ENCODE peak calls at places on chromosome X, in five cellular contexts. G is left ventricle myocardium inferior; M is astrocyte; R is CD8-positive, alpha-beta T cell; V is GM10248. T is an unnamed sample.

GRCh38 chrX:67555578-67556203 is 11.9 kb downstream of the AR start:
- DNase-seq in V (peak), G (no peak), M (no peak), R (no peak), T (no peak)

GRCh38 chrX:3286196-3286920 is 60.1 kb downstream of the MXRA5 start:
- DNase-seq in M (peak), G (no peak), V (no peak), R (no peak), T (no peak)

GRCh38 chrX:14363719-14364118 is 165.6 kb upstream of the GLRA2 start:
- DNase-seq in R (no peak), M (no peak), G (no peak), V (no peak), T (no peak)

GRCh38 chrX:88355252-88355651 is 391.8 kb upstream of the CPXCR1 start:
- DNase-seq in M (no peak), V (no peak), R (no peak), G (no peak), T (no peak)

GRCh38 chrX:66632473-66632872 is 6.4 kb downstream of the EDA2R start:
- DNase-seq in V (no peak), R (no peak), G (no peak), M (peak), T (no peak)

GRCh38 chrX:21730011-21730410 is 27.9 kb downstream of the SMPX start:
- DNase-seq in R (no peak), M (peak), V (no peak), G (no peak), T (no peak)

GRCh38 chrX:103253608-103254007 is 1.3 kb downstream of the TCEAL8 start:
- DNase-seq in M (no peak), R (no peak), G (no peak), V (no peak), T (no peak)

GRCh38 chrX:102765794-102766193 is 45.3 kb downstream of the GPRASP3 start:
- DNase-seq in V (no peak), M (peak), G (no peak), R (no peak), T (no peak)

GRCh38 chrX:41960142-41960541 is 36.8 kb upstream of the CASK start:
- DNase-seq in V (no peak), G (no peak), R (no peak), M (no peak), T (no peak)

GRCh38 chrX:82732861-82733260 is 775.2 kb upstream of the POU3F4 start:
- DNase-seq in G (no peak), V (no peak), M (no peak), R (no peak), T (no peak)

GRCh38 chrX:23752740-23753435 is 9.8 kb upstream of the ACOT9 start:
- DNase-seq in V (no peak), G (no peak), R (no peak), M (peak), T (no peak)

GRCh38 chrX:45524805-45525204 is 324.1 kb upstream of the DIPK2B start:
- DNase-seq in M (peak), V (no peak), R (no peak), G (no peak), T (no peak)

GRCh38 chrX:136220535-136220934 is 30.7 kb downstream of the MAP7D3 start:
- DNase-seq in R (no peak), M (no peak), G (no peak), V (no peak), T (no peak)

GRCh38 chrX:120839506-120839905 is 36.2 kb downstream of the CT47B1 start:
- DNase-seq in M (peak), V (no peak), G (no peak), R (no peak), T (no peak)

GRCh38 chrX:139967300-139967699 is 2.0 kb upstream of the CXorf66 start:
- DNase-seq in V (peak), G (no peak), R (no peak), M (no peak), T (peak)

GRCh38 chrX:10360121-10360520 is 203.3 kb downstream of the CLCN4 start:
- DNase-seq in R (no peak), G (peak), M (peak), V (no peak), T (no peak)

GRCh38 chrX:144275826-144276225 is 392.0 kb downstream of the UBE2NL start:
- DNase-seq in G (no peak), R (no peak), V (no peak), M (no peak), T (no peak)

GRCh38 chrX:72659726-72660125 is 54.4 kb downstream of the PHKA1 start:
- DNase-seq in M (no peak), R (no peak), V (no peak), G (no peak), T (no peak)

GRCh38 chrX:69522052-69522451 is 17.9 kb downstream of the NALF2 start:
- DNase-seq in R (no peak), G (no peak), V (no peak), M (no peak), T (no peak)

GRCh38 chrX:46325312-46325877 is 219.8 kb downstream of the ZNF674 start:
- DNase-seq in M (peak), V (no peak), G (no peak), R (no peak), T (no peak)

GRCh38 chrX:49193542-49193964 is 6.4 kb downstream of the SYP start:
- DNase-seq in M (no peak), R (no peak), V (no peak), G (no peak), T (no peak)

GRCh38 chrX:150587585-150588503 is 19.4 kb downstream of the MTM1 start:
- DNase-seq in G (no peak), M (no peak), V (no peak), R (peak), T (no peak)

GRCh38 chrX:55801811-55802210 is 84.3 kb downstream of the RRAGB start:
- DNase-seq in V (no peak), G (no peak), R (no peak), M (no peak), T (no peak)
- TF ChIP-seq CTCF in V (no peak), G (no peak), R (no peak), M (no peak), T (no peak)

GRCh38 chrX:20594985-20595384 is 328.3 kb upstream of the RPS6KA3 start:
- DNase-seq in R (no peak), V (no peak), M (peak), G (no peak), T (no peak)
- TF ChIP-seq CTCF in R (no peak), V (no peak), M (peak), G (peak), T (no peak)

GRCh38 chrX:50920132-50920531 is 9.6 kb downstream of the BMP15 start:
- DNase-seq in G (no peak), V (no peak), R (no peak), M (peak), T (no peak)
- TF ChIP-seq CTCF in G (peak), V (no peak), R (no peak), M (peak), T (no peak)

GRCh38 chrX:151825927-151826471 is 86.7 kb upstream of the MAGEA4 start:
- DNase-seq in R (no peak), M (peak), G (no peak), V (no peak), T (no peak)
- TF ChIP-seq CTCF in R (no peak), M (no peak), G (peak), V (no peak), T (no peak)

DNA sequence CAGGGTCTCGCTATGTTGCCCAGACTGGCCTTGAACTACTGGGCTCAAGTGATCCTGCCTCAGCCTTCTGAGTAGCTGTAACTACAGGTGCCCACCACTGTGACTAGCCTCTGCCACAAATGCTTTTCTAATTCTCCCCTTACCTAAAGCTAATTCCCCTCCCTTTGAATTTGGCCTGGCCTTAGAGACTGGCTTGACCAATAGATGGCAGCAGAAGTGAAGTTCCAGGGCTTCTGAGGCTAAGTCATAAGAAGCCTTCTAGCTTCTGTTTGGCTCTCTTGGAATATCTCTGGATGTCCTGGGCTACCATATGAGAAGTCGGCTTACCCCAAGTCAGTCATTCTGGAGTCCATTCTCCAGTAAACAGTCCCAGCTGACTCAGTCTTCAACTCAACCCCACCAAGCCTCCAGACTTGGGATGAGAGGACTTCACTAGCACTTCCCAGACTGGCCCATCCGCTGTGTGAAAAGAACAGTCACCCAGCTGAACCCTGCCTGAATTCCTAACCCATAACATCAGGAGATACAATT is 61.0 kb downstream of the HPRT1 start:
- DNase-seq in G (no peak), V (peak), R (no peak), M (peak), T (peak)
- TF ChIP-seq CTCF in G (peak), V (peak), R (no peak), M (peak), T (peak)

DNA sequence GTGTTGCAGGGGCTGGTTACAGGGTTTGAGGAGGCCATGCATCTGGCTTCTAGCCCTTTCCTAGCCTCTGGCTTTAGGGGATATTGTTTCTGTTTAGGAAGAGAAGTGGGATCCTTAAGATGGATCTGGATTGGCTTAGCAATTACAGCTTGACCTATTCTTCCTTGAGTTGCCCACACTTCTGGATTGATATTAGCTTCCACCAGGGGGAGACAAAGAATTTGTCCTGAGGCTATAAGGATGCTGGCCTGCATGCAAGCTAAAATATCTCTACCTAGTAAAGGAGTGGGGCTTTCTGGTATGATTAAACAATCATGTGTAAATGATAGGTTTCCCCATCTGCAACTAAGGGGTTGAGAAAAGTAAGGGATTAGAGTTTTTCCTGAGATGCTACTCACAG is 117.2 kb downstream of the TEX13C start:
- DNase-seq in G (no peak), M (no peak), R (no peak), V (no peak), T (no peak)
- TF ChIP-seq CTCF in G (peak), M (peak), R (no peak), V (peak), T (peak)

DNA sequence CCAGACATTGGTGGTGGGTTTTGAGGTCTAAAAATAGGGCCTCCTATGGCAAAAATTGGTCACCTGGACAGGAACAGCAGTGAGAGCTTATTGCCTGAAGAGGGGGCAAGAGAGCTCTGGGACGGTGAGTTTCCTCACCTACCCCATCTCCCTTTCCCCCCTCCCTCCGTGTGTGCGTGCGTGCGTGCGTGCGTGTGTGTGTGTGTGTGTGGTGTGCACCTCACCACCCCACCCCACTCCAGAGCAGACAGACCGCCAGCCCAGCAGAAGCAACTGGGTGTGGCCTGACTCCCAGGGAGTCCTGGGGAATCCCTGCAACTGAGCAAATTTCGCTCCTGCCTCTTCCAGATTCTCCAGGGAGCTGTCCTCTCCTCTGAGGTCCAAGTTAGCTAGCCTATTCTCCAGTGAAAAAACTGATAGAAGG is 44.7 kb downstream of the PRPS1 start:
- DNase-seq in R (peak), V (peak), M (peak), G (peak), T (peak)
- TF ChIP-seq CTCF in R (peak), V (peak), M (peak), G (peak), T (peak)

GRCh38 chrX:127038065-127038464 is 218.5 kb downstream of the PRR32 start:
- DNase-seq in V (no peak), M (no peak), R (no peak), G (no peak), T (peak)
- TF ChIP-seq CTCF in V (no peak), M (no peak), R (no peak), G (peak), T (peak)

DNA sequence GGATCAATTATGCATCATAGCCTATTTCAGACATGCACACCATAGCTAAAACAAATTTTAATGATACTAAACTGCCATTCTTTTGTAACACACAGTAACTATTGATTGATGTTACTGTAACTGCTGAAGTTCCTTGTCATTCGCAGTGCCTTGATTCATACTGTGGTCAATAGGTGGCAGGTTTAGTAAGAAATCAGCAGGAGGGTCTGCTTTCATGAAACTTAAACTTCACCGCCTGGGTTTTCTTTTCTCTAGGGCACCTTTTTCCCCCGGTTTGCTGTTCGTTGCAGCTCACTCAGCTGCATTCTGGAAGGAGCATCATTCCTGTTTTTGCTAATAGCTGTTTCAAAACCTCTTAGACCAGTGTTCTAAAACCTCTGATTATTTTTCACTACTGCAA is 88.1 kb downstream of the RPA4 start:
- DNase-seq in G (no peak), M (no peak), V (no peak), R (no peak), T (no peak)
- TF ChIP-seq CTCF in G (no peak), M (no peak), V (no peak), R (no peak), T (no peak)

GRCh38 chrX:36684053-36684452 is 324.1 kb upstream of the FAM47C start:
- DNase-seq in V (no peak), R (no peak), M (no peak), G (no peak), T (no peak)
- TF ChIP-seq CTCF in V (no peak), R (no peak), M (no peak), G (no peak), T (peak)